ENCODE peak calls at places on chromosomes 6 and 20, in four cellular contexts. One of them, this sample, is unnamed.

GRCh38 chr6:87922947-87923330 is 124.7 kb upstream of the SPACA1 start:
- DNase-seq in IMR-90: no peak
- DNase-seq in H1: no peak
- DNase-seq in neuronal stem cell: no peak
- DNase-seq in this sample: no peak

GRCh38 chr6:39172377-39172757 is 56.9 kb downstream of the KCNK5 start:
- DNase-seq in IMR-90: no peak
- DNase-seq in H1: no peak
- DNase-seq in neuronal stem cell: no peak
- DNase-seq in this sample: no peak

GRCh38 chr6:17877196-17877889 is 110.1 kb downstream of the KIF13A start:
- DNase-seq in IMR-90: peak; percentile 81
- DNase-seq in H1: no peak
- DNase-seq in neuronal stem cell: no peak
- DNase-seq in this sample: no peak

GRCh38 chr20:61701401-61701800 is 364.3 kb downstream of the TAF4 start:
- DNase-seq in IMR-90: no peak
- DNase-seq in H1: no peak
- DNase-seq in neuronal stem cell: no peak
- DNase-seq in this sample: no peak

GRCh38 chr20:35490736-35491181 is 35.4 kb downstream of the CEP250 start:
- DNase-seq in IMR-90: no peak
- DNase-seq in H1: no peak
- DNase-seq in neuronal stem cell: no peak
- DNase-seq in this sample: no peak

GRCh38 chr6:118871331-118871730 is 22.6 kb upstream of the ASF1A start:
- DNase-seq in IMR-90: no peak
- DNase-seq in H1: no peak
- DNase-seq in neuronal stem cell: no peak
- DNase-seq in this sample: no peak

GRCh38 chr6:71468841-71469750 is 180.5 kb downstream of the OGFRL1 start:
- DNase-seq in IMR-90: peak; percentile 95
- DNase-seq in H1: no peak
- DNase-seq in neuronal stem cell: no peak
- DNase-seq in this sample: peak; percentile 86

GRCh38 chr6:136347847-136348246 is 58.2 kb upstream of the BCLAF1 start:
- DNase-seq in IMR-90: no peak
- DNase-seq in H1: no peak
- DNase-seq in neuronal stem cell: no peak
- DNase-seq in this sample: no peak

GRCh38 chr6:14765106-14765505 is 480.8 kb upstream of the JARID2 start:
- DNase-seq in IMR-90: peak; percentile 44
- DNase-seq in H1: no peak
- DNase-seq in neuronal stem cell: no peak
- DNase-seq in this sample: peak; percentile 59

GRCh38 chr20:51531141-51531710 is 11.3 kb downstream of the NFATC2 start:
- DNase-seq in IMR-90: peak; percentile 36
- DNase-seq in H1: no peak
- DNase-seq in neuronal stem cell: no peak
- DNase-seq in this sample: no peak

GRCh38 chr20:18394363-18394762 is 72.5 kb downstream of the DZANK1 start:
- DNase-seq in IMR-90: no peak
- DNase-seq in H1: no peak
- DNase-seq in neuronal stem cell: no peak
- DNase-seq in this sample: no peak

GRCh38 chr6:129863664-129864063 is 2.5 kb upstream of the TMEM244 start:
- DNase-seq in IMR-90: peak; percentile 89
- DNase-seq in H1: no peak
- DNase-seq in neuronal stem cell: no peak
- DNase-seq in this sample: peak; percentile 30

GRCh38 chr20:41048475-41049242 is 20.0 kb downstream of the TOP1 start:
- DNase-seq in IMR-90: no peak
- DNase-seq in H1: no peak
- DNase-seq in neuronal stem cell: no peak
- DNase-seq in this sample: no peak

GRCh38 chr6:44804016-44804415 is 416.5 kb downstream of the CDC5L start:
- DNase-seq in IMR-90: no peak
- DNase-seq in H1: no peak
- DNase-seq in neuronal stem cell: no peak
- DNase-seq in this sample: no peak

GRCh38 chr20:57374931-57375651 is 16.1 kb upstream of the RBM38 start:
- DNase-seq in IMR-90: no peak
- DNase-seq in H1: no peak
- DNase-seq in neuronal stem cell: no peak
- DNase-seq in this sample: no peak

GRCh38 chr20:10842116-10842515 is 168.3 kb upstream of the JAG1 start:
- DNase-seq in IMR-90: no peak
- DNase-seq in H1: no peak
- DNase-seq in neuronal stem cell: no peak
- DNase-seq in this sample: no peak

GRCh38 chr6:134938896-134939295 is 11.0 kb downstream of the ALDH8A1 start:
- DNase-seq in IMR-90: peak; percentile 72
- DNase-seq in H1: no peak
- DNase-seq in neuronal stem cell: no peak
- DNase-seq in this sample: peak; percentile 8

GRCh38 chr6:131368077-131368911 is 204.7 kb upstream of the ARG1 start:
- DNase-seq in IMR-90: no peak
- DNase-seq in H1: no peak
- DNase-seq in neuronal stem cell: no peak
- DNase-seq in this sample: no peak

GRCh38 chr20:2132461-2132901 is 30.9 kb downstream of the STK35 start:
- DNase-seq in IMR-90: no peak
- DNase-seq in H1: no peak
- DNase-seq in neuronal stem cell: no peak
- DNase-seq in this sample: no peak
- H2BK120ac ChIP-seq in IMR-90: peak overlapping the region; percentile 14
- H2BK120ac ChIP-seq in H1: no peak overlapping the region
- H2BK120ac ChIP-seq in neuronal stem cell: no peak overlapping the region
- H2BK120ac ChIP-seq in this sample: no peak overlapping the region

DNA sequence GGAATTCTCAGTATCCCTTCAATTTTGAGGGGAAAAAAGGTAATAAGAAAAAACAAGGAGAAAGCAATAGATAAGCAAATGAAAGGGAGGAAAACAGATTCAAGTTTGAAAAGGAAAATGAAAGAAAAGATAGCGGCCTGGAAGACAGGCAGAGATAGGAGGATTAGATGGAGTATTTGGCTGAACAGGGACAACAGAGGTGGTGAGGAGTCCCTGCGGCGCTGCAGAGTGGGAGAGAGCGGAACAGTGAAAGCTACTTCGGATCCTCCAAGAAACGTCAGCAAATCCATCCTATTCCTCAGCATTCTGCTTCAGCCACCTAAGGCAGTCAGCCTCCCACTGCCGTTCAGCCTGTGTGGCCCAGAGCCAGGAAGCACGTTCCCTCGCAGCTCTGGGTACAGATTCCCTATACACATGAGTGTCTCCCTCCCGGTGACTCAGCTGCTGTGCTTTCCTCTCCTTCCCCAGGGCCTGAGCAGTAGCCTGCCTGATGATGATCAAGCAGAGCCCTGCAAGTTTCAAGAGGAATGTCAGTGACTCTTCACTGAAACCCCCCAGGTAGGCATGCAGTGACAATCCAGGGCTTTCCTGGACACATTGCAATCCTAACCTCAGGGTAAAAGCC is 43.4 kb upstream of the CDYL start:
- DNase-seq in IMR-90: peak; percentile 95
- DNase-seq in H1: peak; percentile 51
- DNase-seq in neuronal stem cell: no peak
- DNase-seq in this sample: peak; percentile 95
- H2BK120ac ChIP-seq in IMR-90: peak overlapping the region; percentile 36
- H2BK120ac ChIP-seq in H1: no peak overlapping the region
- H2BK120ac ChIP-seq in neuronal stem cell: no peak overlapping the region
- H2BK120ac ChIP-seq in this sample: no peak overlapping the region

GRCh38 chr20:36542019-36542488 is 735 bp downstream of the MYL9 start:
- DNase-seq in IMR-90: peak; percentile 70
- DNase-seq in H1: no peak
- DNase-seq in neuronal stem cell: peak; percentile 30
- DNase-seq in this sample: peak; percentile 77
- H2BK120ac ChIP-seq in IMR-90: peak overlapping the region; percentile 87
- H2BK120ac ChIP-seq in H1: no peak overlapping the region
- H2BK120ac ChIP-seq in neuronal stem cell: peak overlapping the region; percentile 98
- H2BK120ac ChIP-seq in this sample: no peak overlapping the region

GRCh38 chr6:31582230-31582601 is at the start of gene LTB:
- DNase-seq in IMR-90: no peak
- DNase-seq in H1: no peak
- DNase-seq in neuronal stem cell: no peak
- DNase-seq in this sample: no peak

GRCh38 chr6:31580446-31580755 is 1.8 kb downstream of the LTB start:
- DNase-seq in IMR-90: no peak
- DNase-seq in H1: no peak
- DNase-seq in neuronal stem cell: peak; percentile 15
- DNase-seq in this sample: no peak

GRCh38 chr6:31580807-31581437 is 1.3 kb downstream of the LTB start:
- DNase-seq in IMR-90: peak; percentile 71
- DNase-seq in H1: peak; percentile 38
- DNase-seq in neuronal stem cell: peak; percentile 83
- DNase-seq in this sample: peak; percentile 85

GRCh38 chr6:31579546-31580445 is 2.4 kb downstream of the LTB start:
- DNase-seq in IMR-90: no peak
- DNase-seq in H1: no peak
- DNase-seq in neuronal stem cell: no peak
- DNase-seq in this sample: no peak

GRCh38 chr6:31581511-31582229 is 554 bp downstream of the LTB start:
- DNase-seq in IMR-90: no peak
- DNase-seq in H1: no peak
- DNase-seq in neuronal stem cell: peak; percentile 18
- DNase-seq in this sample: no peak
- H2BK120ac ChIP-seq in IMR-90: no peak overlapping the region
- H2BK120ac ChIP-seq in H1: no peak overlapping the region
- H2BK120ac ChIP-seq in neuronal stem cell: no peak overlapping the region
- H2BK120ac ChIP-seq in this sample: no peak overlapping the region